ENCODE peak calls at places on chromosomes 6 and 20, in seven cellular contexts. X is adipocyte; M is left lung; Q is CD8-positive, alpha-beta T cell; B is CD4-positive, alpha-beta T cell; R is hypothalamus; K is kidney tubule cell. G is an unnamed sample.

GRCh38 chr20:1881240-1881835 is 13.9 kb upstream of the SIRPA start:
- DNase-seq in X (no peak), M (peak; percentile 50), Q (no peak), B (no peak), R (no peak), K (peak; percentile 53), G (no peak)

GRCh38 chr6:31094389-31094881 is 17.9 kb downstream of the C6orf15 start:
- DNase-seq in X (no peak), M (no peak), Q (peak; percentile 82), B (peak; percentile 35), R (no peak), K (no peak), G (no peak)

GRCh38 chr6:166738361-166738760 is 111.3 kb upstream of the RPS6KA2 start:
- DNase-seq in X (no peak), M (no peak), Q (no peak), B (no peak), R (no peak), K (no peak), G (no peak)

GRCh38 chr20:62837790-62838458 is 21.1 kb downstream of the COL9A3 start:
- DNase-seq in X (peak; percentile 63), M (peak; percentile 73), Q (no peak), B (no peak), R (no peak), K (no peak), G (no peak)

GRCh38 chr6:110017306-110017705 is 39.2 kb downstream of the GPR6 start:
- DNase-seq in X (no peak), M (no peak), Q (no peak), B (no peak), R (no peak), K (no peak), G (no peak)

GRCh38 chr6:107186047-107186446 is 70.7 kb upstream of the BEND3 start:
- DNase-seq in X (no peak), M (no peak), Q (no peak), B (no peak), R (no peak), K (no peak), G (no peak)

GRCh38 chr6:105817961-105818360 is 268.2 kb upstream of the PRDM1 start:
- DNase-seq in X (no peak), M (no peak), Q (no peak), B (no peak), R (no peak), K (no peak), G (no peak)

GRCh38 chr20:63073051-63073737 is 66.4 kb upstream of the BHLHE23 start:
- DNase-seq in X (no peak), M (peak; percentile 31), Q (no peak), B (no peak), R (no peak), K (no peak), G (no peak)

GRCh38 chr6:122400121-122400450 is 634 bp downstream of the HSF2 start:
- DNase-seq in X (peak; percentile 67), M (no peak), Q (no peak), B (no peak), R (no peak), K (peak; percentile 16), G (no peak)

GRCh38 chr20:32966382-32966781 is 37.9 kb downstream of the SUN5 start:
- DNase-seq in X (no peak), M (no peak), Q (no peak), B (no peak), R (no peak), K (no peak), G (peak; percentile 7)

GRCh38 chr20:44552950-44553908 is 29.1 kb upstream of the PKIG start:
- DNase-seq in X (peak; percentile 79), M (no peak), Q (no peak), B (no peak), R (no peak), K (peak; percentile 42), G (no peak)

GRCh38 chr20:53623454-53624206 is 30.0 kb upstream of the ZNF217 start:
- DNase-seq in X (peak; percentile 86), M (no peak), Q (no peak), B (no peak), R (no peak), K (peak; percentile 94), G (peak; percentile 32)

GRCh38 chr6:53651149-53651763 is 14.3 kb downstream of the KLHL31 start:
- DNase-seq in X (peak; percentile 92), M (no peak), Q (peak; percentile 71), B (peak; percentile 68), R (no peak), K (peak; percentile 79), G (peak; percentile 58)

GRCh38 chr6:41502607-41503434 is 43.4 kb upstream of the FOXP4 start:
- DNase-seq in X (no peak), M (no peak), Q (no peak), B (no peak), R (no peak), K (no peak), G (no peak)

GRCh38 chr6:30006170-30007131 is 54.6 kb upstream of the POLR1H start:
- DNase-seq in X (peak; percentile 71), M (peak; percentile 81), Q (peak; percentile 54), B (no peak), R (no peak), K (peak; percentile 25), G (no peak)

GRCh38 chr6:24935753-24936152 is at the start of gene RIPOR2:
- DNase-seq in X (no peak), M (peak; percentile 88), Q (peak; percentile 88), B (peak; percentile 65), R (no peak), K (no peak), G (peak; percentile 69)

GRCh38 chr6:118216751-118217150 is 309.7 kb downstream of the SLC35F1 start:
- DNase-seq in X (peak; percentile 3), M (no peak), Q (no peak), B (no peak), R (no peak), K (no peak), G (no peak)

GRCh38 chr20:2890743-2891142 is 17.5 kb downstream of the PTPRA start:
- DNase-seq in X (no peak), M (no peak), Q (no peak), B (no peak), R (no peak), K (peak; percentile 54), G (no peak)

G was measured in activated T-helper 2 cell treated with anti-CD3 and anti-CD28 coated beads, Interferon-gamma antibody, Interleukin-2, Interleukin-4, amounts not matched to agents 10 μg/mL and 5 μg/mL and 100 μg/mL, durations not matched to agents 14 hours and 24 hours and 36 hours.